ENCODE peak calls at places on chromosome 3, in seven cellular contexts. U is breast epithelium; O is naive thymus-derived CD4-positive, alpha-beta T cell; V is stomach; M is prostate gland; C is SJSA1; K is OCI-LY7. H is an unnamed sample.

GRCh38 chr3:155312781-155313180 is 19.3 kb upstream of the STRIT1 start:
- DNase-seq in U (no peak), O (no peak), V (no peak), M (no peak), C (no peak), K (no peak), H (no peak)

GRCh38 chr3:196650740-196651311 is 11.3 kb downstream of the NRROS start:
- DNase-seq in U (no peak), O (no peak), V (peak; percentile 39), M (peak; percentile 73), C (peak; percentile 55), K (no peak), H (no peak)

GRCh38 chr3:137509354-137510045 is 254.6 kb upstream of the SOX14 start:
- DNase-seq in U (no peak), O (no peak), V (no peak), M (no peak), C (no peak), K (no peak), H (no peak)

GRCh38 chr3:37474936-37475335 is 300.6 kb upstream of the LRRFIP2 start:
- DNase-seq in U (no peak), O (no peak), V (no peak), M (no peak), C (peak; percentile 72), K (no peak), H (no peak)

GRCh38 chr3:155941354-155941753 is 70.9 kb downstream of the GMPS start:
- DNase-seq in U (no peak), O (no peak), V (no peak), M (no peak), C (no peak), K (no peak), H (no peak)

GRCh38 chr3:132421832-132422231 is 4.5 kb downstream of the DNAJC13 start:
- DNase-seq in U (no peak), O (no peak), V (no peak), M (no peak), C (peak; percentile 47), K (no peak), H (no peak)

GRCh38 chr3:26827169-26827568 is 204.6 kb downstream of the LRRC3B start:
- DNase-seq in U (no peak), O (no peak), V (no peak), M (no peak), C (no peak), K (no peak), H (no peak)

GRCh38 chr3:32297366-32297765 is 58.9 kb downstream of the CMTM8 start:
- DNase-seq in U (no peak), O (peak; percentile 22), V (no peak), M (no peak), C (no peak), K (no peak), H (no peak)

GRCh38 chr3:5798809-5799208 is 611.3 kb downstream of the EDEM1 start:
- DNase-seq in U (no peak), O (no peak), V (no peak), M (no peak), C (peak; percentile 46), K (no peak), H (no peak)

GRCh38 chr3:152843955-152844354 is 9.0 kb downstream of the P2RY1 start:
- DNase-seq in U (no peak), O (no peak), V (no peak), M (no peak), C (no peak), K (no peak), H (no peak)

GRCh38 chr3:56702487-56703315 is 19.6 kb upstream of the TASOR start:
- DNase-seq in U (no peak), O (peak; percentile 52), V (peak; percentile 45), M (peak; percentile 57), C (no peak), K (peak; percentile 82), H (no peak)

GRCh38 chr3:50510325-50510724 is 6.9 kb upstream of the CACNA2D2 start:
- DNase-seq in U (no peak), O (no peak), V (no peak), M (no peak), C (no peak), K (peak; percentile 6), H (no peak)

GRCh38 chr3:133490468-133491351 is 82.8 kb upstream of the CDV3 start:
- DNase-seq in U (no peak), O (peak; percentile 51), V (no peak), M (no peak), C (no peak), K (peak; percentile 96), H (no peak)

GRCh38 chr3:98068824-98069223 is 18.1 kb upstream of the OR5AC2 start:
- DNase-seq in U (no peak), O (no peak), V (no peak), M (no peak), C (no peak), K (no peak), H (no peak)

GRCh38 chr3:146396792-146397191 is 72.6 kb downstream of the PLSCR2 start:
- DNase-seq in U (no peak), O (no peak), V (no peak), M (no peak), C (no peak), K (no peak), H (no peak)

GRCh38 chr3:171461087-171461917 is 1.1 kb upstream of the TNIK start:
- DNase-seq in U (peak; percentile 23), O (peak; percentile 40), V (no peak), M (no peak), C (no peak), K (no peak), H (no peak)

GRCh38 chr3:128800241-128801187 is 74.5 kb downstream of the RAB7A start:
- DNase-seq in U (no peak), O (no peak), V (no peak), M (no peak), C (no peak), K (no peak), H (no peak)
- H3K27ac ChIP-seq in U (peak overlapping the region; percentile 63), O (peak overlapping the region; percentile 67), V (no peak overlapping the region), M (no peak overlapping the region), C (no peak overlapping the region), K (no peak overlapping the region), H (no peak overlapping the region)

DNA sequence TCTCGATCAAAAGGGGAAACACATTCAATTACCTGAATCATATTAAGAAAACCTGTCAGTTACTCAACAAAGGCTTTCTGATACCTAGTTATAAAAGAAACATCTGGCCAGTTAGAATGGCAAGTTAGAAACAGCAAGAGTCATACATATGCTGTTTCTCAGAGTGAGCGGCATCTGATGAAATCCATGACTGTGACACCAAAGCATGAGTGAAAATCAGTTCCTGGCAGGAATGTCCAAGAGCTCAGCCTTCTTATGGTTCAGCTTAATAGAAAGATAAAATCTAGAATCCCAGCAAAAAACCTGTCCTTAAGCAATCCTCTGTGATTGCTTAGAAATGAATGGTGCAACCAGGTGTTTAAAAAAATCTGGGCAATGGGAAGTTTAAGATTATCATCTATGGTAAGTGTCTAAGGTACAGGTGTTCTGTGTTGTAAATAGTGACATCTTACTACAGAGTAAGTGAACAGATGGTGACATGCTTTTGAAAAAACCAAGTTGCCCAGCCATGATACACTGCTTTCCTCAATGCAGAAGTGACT is 18.8 kb downstream of the B4GALT4 start:
- DNase-seq in U (no peak), O (no peak), V (no peak), M (no peak), C (no peak), K (no peak), H (no peak)
- H3K27ac ChIP-seq in U (no peak overlapping the region), O (peak overlapping the region; percentile 19), V (no peak overlapping the region), M (no peak overlapping the region), C (no peak overlapping the region), K (no peak overlapping the region), H (no peak overlapping the region)

DNA sequence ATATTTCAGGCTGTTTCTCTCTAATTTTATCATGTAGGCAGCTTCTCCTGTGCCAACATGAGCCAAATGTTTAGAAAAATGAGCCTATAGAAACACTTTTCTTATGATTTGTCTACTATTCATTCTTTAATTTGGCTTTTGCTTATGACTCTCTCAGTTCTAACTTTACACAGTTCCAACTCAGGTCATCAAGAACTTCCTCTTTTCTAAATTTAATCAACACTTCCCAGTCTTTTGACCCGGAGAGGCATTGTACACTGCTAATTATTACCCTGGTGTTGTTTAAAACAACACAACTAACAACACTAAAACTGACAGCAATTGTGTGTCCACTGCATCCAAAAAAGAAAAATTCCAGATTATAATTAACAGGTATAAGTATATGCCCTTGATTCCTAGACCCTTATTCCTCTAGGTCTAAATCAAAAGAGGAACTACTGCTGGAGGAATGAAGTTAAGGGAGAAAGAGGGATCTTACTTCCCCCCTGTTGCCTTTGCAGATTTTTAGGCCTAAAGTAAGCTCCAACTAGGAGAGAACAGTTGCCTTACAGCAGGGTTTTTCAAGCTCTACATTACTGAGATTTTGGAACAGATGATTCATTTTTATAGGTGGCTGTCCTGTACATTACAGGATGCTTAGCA is 332.2 kb upstream of the GOLIM4 start:
- DNase-seq in U (no peak), O (no peak), V (no peak), M (no peak), C (no peak), K (no peak), H (no peak)
- H3K27ac ChIP-seq in U (no peak overlapping the region), O (no peak overlapping the region), V (no peak overlapping the region), M (no peak overlapping the region), C (no peak overlapping the region), K (no peak overlapping the region), H (no peak overlapping the region)

DNA sequence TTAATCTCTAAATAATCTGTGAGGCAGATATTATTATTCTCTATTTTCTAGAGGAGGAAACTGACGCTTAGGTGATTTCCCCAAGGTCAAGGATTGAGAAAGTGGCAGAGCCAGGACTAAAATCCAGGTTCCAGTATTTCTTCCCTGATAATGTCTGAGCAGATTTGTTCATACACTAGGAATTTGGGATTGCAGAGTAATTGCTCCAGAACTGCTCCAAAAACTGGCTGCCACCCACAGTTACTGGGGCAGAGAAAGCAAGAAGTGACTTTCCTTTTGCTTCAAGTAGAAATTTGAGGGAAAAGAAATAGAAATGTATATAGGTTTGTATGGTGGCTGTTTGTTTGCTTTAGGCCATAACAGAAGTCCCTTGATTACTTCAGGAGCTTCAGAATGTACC is 60.6 kb downstream of the SLC12A8 start:
- DNase-seq in U (no peak), O (no peak), V (no peak), M (no peak), C (no peak), K (no peak), H (no peak)
- H3K27ac ChIP-seq in U (no peak overlapping the region), O (no peak overlapping the region), V (no peak overlapping the region), M (no peak overlapping the region), C (peak overlapping the region; percentile 73), K (no peak overlapping the region), H (no peak overlapping the region)

GRCh38 chr3:129684270-129684669 is 77.8 kb upstream of the PLXND1 start:
- DNase-seq in U (no peak), O (no peak), V (no peak), M (no peak), C (no peak), K (no peak), H (no peak)

GRCh38 chr3:129688310-129688895 is 81.9 kb upstream of the PLXND1 start:
- DNase-seq in U (peak; percentile 42), O (no peak), V (peak; percentile 84), M (peak; percentile 80), C (peak; percentile 49), K (no peak), H (peak; percentile 75)

GRCh38 chr3:129687586-129688125 is 81.2 kb upstream of the PLXND1 start:
- DNase-seq in U (no peak), O (no peak), V (no peak), M (no peak), C (no peak), K (no peak), H (no peak)

GRCh38 chr3:129686941-129687340 is 80.5 kb upstream of the PLXND1 start:
- DNase-seq in U (no peak), O (no peak), V (no peak), M (no peak), C (no peak), K (no peak), H (no peak)

GRCh38 chr3:129683201-129683600 is 76.7 kb upstream of the PLXND1 start:
- DNase-seq in U (no peak), O (no peak), V (no peak), M (no peak), C (no peak), K (no peak), H (no peak)
- H3K27ac ChIP-seq in U (no peak overlapping the region), O (no peak overlapping the region), V (no peak overlapping the region), M (no peak overlapping the region), C (no peak overlapping the region), K (no peak overlapping the region), H (no peak overlapping the region)